ENCODE peak calls at places on chromosomes 16 and 17, in four cellular contexts. K is heart left ventricle, Q is lower leg skin, S is IMR-90. N is an unnamed sample.

GRCh38 chr17:80187493-80187892 is 17.7 kb downstream of the CARD14 start:
- DNase-seq in S (no peak), K (peak; percentile 68), Q (peak; percentile 59), N (no peak)

GRCh38 chr16:11682655-11683096 is 14.4 kb downstream of the SNN start:
- DNase-seq in K (no peak), S (peak; percentile 99), Q (no peak), N (peak; percentile 60)

GRCh38 chr17:81870155-81870977 is 771 bp downstream of the ARHGDIA start:
- DNase-seq in S (peak; percentile 69), Q (no peak), K (peak; percentile 51), N (no peak)

GRCh38 chr16:69187891-69188451 is 1.0 kb downstream of the SNTB2 start:
- DNase-seq in K (peak; percentile 61), S (no peak), Q (peak; percentile 30), N (no peak)

GRCh38 chr16:1543085-1543896 is 9.8 kb downstream of the TMEM204 start:
- DNase-seq in Q (peak; percentile 46), K (peak; percentile 84), S (peak; percentile 76), N (peak; percentile 95)

GRCh38 chr17:48068491-48068961 is 20.4 kb downstream of the NFE2L1 start:
- DNase-seq in S (peak; percentile 65), Q (no peak), K (no peak), N (no peak)

GRCh38 chr17:64255764-64256163 is 7.3 kb downstream of the TEX2 start:
- DNase-seq in S (no peak), Q (no peak), K (no peak), N (no peak)

GRCh38 chr17:69250641-69251040 is 22.0 kb upstream of the ABCA10 start:
- DNase-seq in K (no peak), Q (no peak), S (peak; percentile 30), N (no peak)

GRCh38 chr17:37213927-37214326 is 161.9 kb upstream of the C17orf78 start:
- DNase-seq in Q (no peak), S (no peak), K (no peak), N (no peak)

GRCh38 chr17:82590881-82591539 is 57.2 kb downstream of the WDR45B start:
- DNase-seq in S (no peak), Q (no peak), K (no peak), N (no peak)

GRCh38 chr17:78746263-78746948 is 35.7 kb downstream of the CYTH1 start:
- DNase-seq in K (no peak), Q (no peak), S (no peak), N (no peak)

GRCh38 chr16:74521691-74522090 is 85.2 kb downstream of the GLG1 start:
- DNase-seq in S (peak; percentile 35), Q (no peak), K (peak; percentile 29), N (no peak)

GRCh38 chr16:85206472-85207356 is 94.4 kb upstream of the CIBAR2 start:
- DNase-seq in K (peak; percentile 88), Q (no peak), S (peak; percentile 48), N (no peak)

GRCh38 chr16:86931410-86931941 is 353.1 kb downstream of the FOXL1 start:
- DNase-seq in S (peak; percentile 89), Q (no peak), K (peak; percentile 84), N (peak; percentile 38)

GRCh38 chr16:72983728-72984350 is 64.1 kb downstream of the ZFHX3 start:
- DNase-seq in K (no peak), Q (peak; percentile 52), S (no peak), N (no peak)

GRCh38 chr17:10243905-10244844 is 45.8 kb upstream of the GAS7 start:
- DNase-seq in S (peak; percentile 35), Q (peak; percentile 24), K (peak; percentile 27), N (no peak)

GRCh38 chr17:75774988-75775668 is 9.5 kb upstream of the UNK start:
- DNase-seq in Q (peak; percentile 20), S (peak; percentile 44), K (no peak), N (no peak)

GRCh38 chr17:42282478-42283080 is 5.7 kb upstream of the STAT5A start:
- DNase-seq in K (no peak), S (no peak), Q (no peak), N (no peak)

GRCh38 chr16:74472010-74472409 is 50.7 kb upstream of the CLEC18B start:
- DNase-seq in Q (no peak), K (no peak), S (no peak), N (no peak)

GRCh38 chr17:27569257-27569722 is 61.7 kb upstream of the LGALS9 start:
- DNase-seq in S (peak; percentile 34), Q (no peak), K (no peak), N (no peak)

GRCh38 chr16:2226245-2226793 is 2.9 kb downstream of the E4F1 start:
- DNase-seq in S (no peak), Q (no peak), K (no peak), N (peak; percentile 86)

GRCh38 chr17:2710804-2711607 is 558 bp downstream of the CLUH start:
- DNase-seq in S (no peak), Q (no peak), K (no peak), N (no peak)

GRCh38 chr16:27550582-27550920 is 607 bp downstream of the KATNIP start:
- DNase-seq in S (no peak), Q (no peak), K (no peak), N (no peak)

GRCh38 chr16:27547851-27548250 is 1.9 kb downstream of the GTF3C1 start:
- DNase-seq in S (no peak), K (no peak), Q (no peak), N (no peak)

GRCh38 chr16:27549857-27550581 is at the start of the genes GTF3C1 and KATNIP:
- DNase-seq in S (peak; percentile 97), K (peak; percentile 100), Q (peak; percentile 100), N (peak; percentile 99)

GRCh38 chr16:27551046-27551445 is 1.1 kb downstream of the KATNIP start:
- DNase-seq in S (no peak), K (no peak), Q (no peak), N (no peak)

GRCh38 chr16:27549607-27549856 is 181 bp downstream of the GTF3C1 start:
- DNase-seq in S (no peak), Q (no peak), K (no peak), N (no peak)
- TF ChIP-seq POLR2A in S (no peak), Q (no peak), K (no peak), N (no peak)

GRCh38 chr17:68035523-68036303 is at the start of gene KPNA2:
- DNase-seq in Q (peak; percentile 94), S (peak; percentile 98), K (peak; percentile 96), N (peak; percentile 93)
- TF ChIP-seq POLR2A in Q (no peak), S (peak; percentile 95), K (peak; percentile 91), N (peak; percentile 91)

DNA sequence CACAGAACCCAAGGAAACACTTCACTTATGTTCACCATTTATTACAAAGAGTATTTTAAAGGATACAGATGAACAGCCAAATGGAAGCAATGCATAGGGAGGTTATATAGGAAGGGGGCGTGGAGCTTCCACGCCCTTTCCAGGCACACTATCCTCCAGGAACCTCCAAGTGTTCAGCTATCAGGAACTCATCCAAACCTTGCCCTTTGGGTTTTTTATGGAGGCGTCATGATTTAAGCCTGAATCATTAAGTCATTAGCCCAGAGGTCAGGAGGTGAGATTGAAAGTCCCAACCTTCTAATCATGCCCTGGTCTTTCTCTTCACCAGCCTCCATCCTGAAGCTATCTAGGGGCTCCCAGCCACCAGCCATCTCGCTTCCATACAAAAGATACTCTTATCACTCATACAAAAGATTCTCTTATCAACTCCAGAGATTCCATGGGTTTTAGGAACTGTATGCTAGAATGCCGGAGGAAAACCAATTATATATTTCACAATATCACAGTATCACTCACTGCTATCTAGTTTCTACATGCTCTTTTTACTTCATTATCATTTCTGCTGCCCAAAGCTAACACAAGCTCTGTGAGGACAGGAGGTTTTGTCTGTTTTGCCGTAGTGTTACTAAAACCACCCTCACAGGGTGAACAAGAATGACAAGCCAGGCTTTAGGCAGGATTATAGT is 213.4 kb downstream of the SLC39A11 start:
- DNase-seq in S (no peak), K (no peak), Q (no peak), N (no peak)
- TF ChIP-seq POLR2A in S (no peak), K (no peak), Q (no peak), N (no peak)

DNA sequence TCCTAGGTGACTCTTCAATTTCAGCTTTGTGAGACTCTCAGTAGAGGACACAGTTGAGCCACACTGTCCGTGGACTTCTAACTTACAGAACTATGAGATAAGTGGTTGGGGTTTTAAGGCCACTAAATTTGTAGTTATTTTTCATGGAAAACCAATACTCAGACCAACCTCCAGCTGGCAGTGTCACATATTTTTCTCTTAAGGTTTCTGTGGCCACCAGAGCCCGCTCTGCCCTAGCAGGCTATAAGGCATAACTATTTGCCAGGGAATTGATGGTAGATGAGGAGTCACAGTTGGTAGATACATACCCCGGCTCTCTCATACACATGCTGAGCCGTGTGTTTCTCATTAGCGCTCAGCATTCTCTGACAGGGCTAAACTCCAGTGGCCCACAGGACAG is 336.8 kb upstream of the MON1B start:
- DNase-seq in Q (no peak), K (no peak), S (no peak), N (no peak)
- TF ChIP-seq POLR2A in Q (no peak), K (no peak), S (no peak), N (no peak)

DNA sequence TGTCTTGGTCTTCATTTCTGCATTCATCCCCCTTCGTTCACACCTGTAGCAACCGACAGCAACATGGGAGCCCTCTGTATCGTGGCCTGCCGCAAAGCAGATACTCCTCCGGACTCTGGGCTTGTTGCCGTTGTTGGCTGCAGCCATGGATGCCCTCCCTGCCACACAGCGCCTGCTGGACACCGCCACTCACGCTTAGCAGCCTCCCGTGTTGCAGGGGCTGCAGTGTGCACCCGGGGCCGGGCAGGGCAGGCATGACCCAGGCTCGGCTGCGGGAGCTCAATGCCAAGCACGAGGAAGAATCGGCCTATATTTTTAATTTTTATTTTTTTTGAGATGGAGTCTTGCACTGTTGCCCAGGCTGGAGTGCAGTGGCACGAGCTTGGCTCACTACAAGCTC is 34.9 kb upstream of the ZNF629 start:
- DNase-seq in Q (no peak), S (no peak), K (no peak), N (no peak)
- TF ChIP-seq POLR2A in Q (no peak), S (no peak), K (no peak), N (no peak)

GRCh38 chr16:87946596-87947350 is 4.5 kb upstream of the BANP start:
- DNase-seq in Q (no peak), S (no peak), K (no peak), N (no peak)

GRCh38 chr16:87947356-87948118 is 3.7 kb upstream of the BANP start:
- DNase-seq in S (no peak), Q (no peak), K (no peak), N (no peak)

GRCh38 chr16:87942680-87943079 is 6.4 kb upstream of the CA5A start:
- DNase-seq in S (no peak), K (no peak), Q (no peak), N (no peak)

GRCh38 chr16:87948119-87948545 is 3.1 kb upstream of the BANP start:
- DNase-seq in K (no peak), Q (no peak), S (no peak), N (no peak)

GRCh38 chr16:87945351-87946042 is 5.7 kb upstream of the BANP start:
- DNase-seq in S (peak; percentile 83), K (peak; percentile 75), Q (no peak), N (no peak)
- TF ChIP-seq POLR2A in S (peak; percentile 40), K (no peak), Q (no peak), N (no peak)